ENCODE peak calls at places on chromosomes 12 and 14, in seven cellular contexts. S, W, R, X, D, B and K are unnamed samples.

GRCh38 chr14:101734241-101734847 is 27.2 kb upstream of the PPP2R5C start:
- DNase-seq in S (no peak), W (no peak), R (no peak), X (no peak), D (no peak), B (no peak), K (no peak)

GRCh38 chr14:94582851-94583250 is 1.6 kb downstream of the SERPINA5 start:
- DNase-seq in S (no peak), W (no peak), R (no peak), X (no peak), D (no peak), B (no peak), K (no peak)

GRCh38 chr12:12452326-12452725 is 95.4 kb downstream of the BORCS5 start:
- DNase-seq in S (no peak), W (no peak), R (no peak), X (no peak), D (no peak), B (no peak), K (no peak)

GRCh38 chr14:95255487-95255886 is 64.2 kb downstream of the CLMN start:
- DNase-seq in S (no peak), W (no peak), R (peak), X (no peak), D (peak), B (no peak), K (peak)

GRCh38 chr14:81326451-81326850 is 73.7 kb downstream of the STON2 start:
- DNase-seq in S (no peak), W (no peak), R (no peak), X (no peak), D (no peak), B (no peak), K (no peak)

GRCh38 chr12:27277846-27278260 is 33.8 kb downstream of the STK38L start:
- DNase-seq in S (peak), W (no peak), R (peak), X (no peak), D (peak), B (no peak), K (no peak)

GRCh38 chr12:25929096-25929637 is 29.3 kb upstream of the RASSF8 start:
- DNase-seq in S (no peak), W (no peak), R (no peak), X (no peak), D (no peak), B (no peak), K (no peak)

GRCh38 chr14:101119830-101120571 is 216.5 kb upstream of the RTL1 start:
- DNase-seq in S (no peak), W (peak), R (no peak), X (no peak), D (no peak), B (no peak), K (peak)

GRCh38 chr14:20866963-20867362 is 24.2 kb upstream of the RNASE3 start:
- DNase-seq in S (no peak), W (no peak), R (no peak), X (no peak), D (peak), B (no peak), K (no peak)

GRCh38 chr14:69358233-69358963 is 39.7 kb downstream of the ERH start:
- DNase-seq in S (no peak), W (peak), R (no peak), X (no peak), D (no peak), B (no peak), K (no peak)

GRCh38 chr12:27639265-27639664 is 57.0 kb upstream of the REP15 start:
- DNase-seq in S (no peak), W (no peak), R (no peak), X (no peak), D (no peak), B (no peak), K (no peak)

GRCh38 chr14:84272290-84272721 is 1257.6 kb upstream of the FLRT2 start:
- DNase-seq in S (no peak), W (no peak), R (no peak), X (no peak), D (no peak), B (no peak), K (no peak)

GRCh38 chr14:55921516-55921915 is 196.7 kb upstream of the PELI2 start:
- DNase-seq in S (no peak), W (no peak), R (no peak), X (no peak), D (no peak), B (no peak), K (no peak)

GRCh38 chr12:124420972-124421674 is 126.2 kb downstream of the RFLNA start:
- DNase-seq in S (no peak), W (no peak), R (no peak), X (no peak), D (no peak), B (no peak), K (no peak)

GRCh38 chr14:29637406-29637805 is 290.2 kb downstream of the PRKD1 start:
- DNase-seq in S (no peak), W (no peak), R (peak), X (peak), D (no peak), B (no peak), K (peak)

GRCh38 chr12:104285740-104286537 is 17.6 kb upstream of the EID3 start:
- DNase-seq in S (no peak), W (no peak), R (peak), X (no peak), D (no peak), B (no peak), K (no peak)

GRCh38 chr12:80565276-80565675 is 121.2 kb downstream of the PTPRQ start:
- DNase-seq in S (no peak), W (no peak), R (no peak), X (no peak), D (no peak), B (no peak), K (no peak)

GRCh38 chr12:17038923-17039322 is 433.0 kb upstream of the LMO3 start:
- DNase-seq in S (no peak), W (no peak), R (no peak), X (no peak), D (no peak), B (no peak), K (no peak)

GRCh38 chr12:110543252-110543959 is 39.7 kb downstream of the PPTC7 start:
- DNase-seq in S (no peak), W (peak), R (peak), X (peak), D (no peak), B (no peak), K (peak)

GRCh38 chr14:90567191-90567590 is 170.4 kb downstream of the CALM1 start:
- DNase-seq in S (no peak), W (no peak), R (no peak), X (no peak), D (no peak), B (no peak), K (no peak)

GRCh38 chr14:66284346-66284745 is 201.8 kb upstream of the CCDC196 start:
- DNase-seq in S (no peak), W (no peak), R (no peak), X (no peak), D (no peak), B (no peak), K (no peak)

GRCh38 chr12:122830517-122831214 is 4.6 kb upstream of the HIP1R start:
- DNase-seq in S (no peak), W (peak), R (no peak), X (no peak), D (no peak), B (no peak), K (no peak)

GRCh38 chr14:93042968-93043940 is 72.5 kb downstream of the ITPK1 start:
- DNase-seq in S (no peak), W (no peak), R (peak), X (no peak), D (no peak), B (no peak), K (peak)

GRCh38 chr14:54435500-54435981 is 5.6 kb downstream of the CNIH1 start:
- DNase-seq in S (no peak), W (no peak), R (no peak), X (no peak), D (no peak), B (no peak), K (no peak)

GRCh38 chr14:61493239-61493638 is 171.9 kb downstream of the PRKCH start:
- DNase-seq in S (no peak), W (no peak), R (no peak), X (no peak), D (no peak), B (no peak), K (no peak)

GRCh38 chr12:9673404-9674225 is 4.1 kb downstream of the CLEC2D start:
- DNase-seq in S (no peak), W (peak), R (peak), X (peak), D (no peak), B (peak), K (no peak)

GRCh38 chr12:8780389-8780788 is 42.0 kb upstream of the A2ML1 start:
- DNase-seq in S (no peak), W (no peak), R (no peak), X (no peak), D (no peak), B (no peak), K (peak)

GRCh38 chr14:24437020-24437735 is 5.4 kb downstream of the SDR39U1 start:
- DNase-seq in S (no peak), W (peak), R (no peak), X (no peak), D (no peak), B (no peak), K (no peak)

GRCh38 chr12:56229819-56230448 is at the start of gene SLC39A5:
- DNase-seq in S (no peak), W (no peak), R (no peak), X (no peak), D (no peak), B (no peak), K (no peak)

GRCh38 chr14:95361373-95362179 is 41.9 kb upstream of the CLMN start:
- DNase-seq in S (peak), W (no peak), R (peak), X (no peak), D (peak), B (no peak), K (peak)

GRCh38 chr14:26598081-26598671 is 343 bp upstream of the NOVA1 start:
- DNase-seq in S (no peak), W (peak), R (peak), X (peak), D (peak), B (no peak), K (peak)

GRCh38 chr12:87150969-87151662 is 878.1 kb downstream of the C12orf50 start:
- DNase-seq in S (no peak), W (no peak), R (no peak), X (no peak), D (no peak), B (no peak), K (no peak)

GRCh38 chr12:23767834-23768233 is 181.6 kb downstream of the SOX5 start:
- DNase-seq in S (no peak), W (no peak), R (no peak), X (no peak), D (no peak), B (no peak), K (no peak)

GRCh38 chr12:93626160-93626559 is 51.0 kb upstream of the CRADD start:
- DNase-seq in S (no peak), W (no peak), R (no peak), X (no peak), D (no peak), B (no peak), K (no peak)